ENCODE peak calls at places on chromosomes 5 and 9, in seven cellular contexts. E is KBM-7; I is posterior cingulate gyrus; O is stimulated activated CD4-positive, alpha-beta T cell treated with anti-CD3 and anti-CD28 coated beads, Interleukin-1b, Interleukin-23, amount 100 ng/mL, for 24 hours; H is NCI-H1105; B is IMR-90; U is GM12891. J is an unnamed sample.

GRCh38 chr5:133890308-133890707 is 78.1 kb downstream of the C5orf15 start:
- DNase-seq in E (no peak), I (no peak), O (no peak), H (no peak), B (no peak), U (no peak), J (no peak)

GRCh38 chr5:62948294-62948693 is 369.7 kb downstream of the LRRC70 start:
- DNase-seq in E (no peak), I (no peak), O (no peak), H (no peak), B (no peak), U (no peak), J (no peak)

GRCh38 chr5:179607449-179607931 is 16.0 kb downstream of the HNRNPH1 start:
- DNase-seq in E (no peak), I (peak; percentile 69), O (no peak), H (no peak), B (no peak), U (no peak), J (peak; percentile 64)

GRCh38 chr9:8750639-8751041 is 951.1 kb upstream of the DMAC1 start:
- DNase-seq in E (no peak), I (no peak), O (no peak), H (no peak), B (no peak), U (no peak), J (no peak)

GRCh38 chr9:122370869-122371467 is at the start of gene PTGS1:
- DNase-seq in E (peak; percentile 55), I (no peak), O (no peak), H (no peak), B (peak; percentile 38), U (peak; percentile 60), J (no peak)

GRCh38 chr5:95823738-95824609 is 1.4 kb upstream of the GLRX start:
- DNase-seq in E (peak; percentile 80), I (no peak), O (no peak), H (no peak), B (peak; percentile 97), U (no peak), J (peak; percentile 87)

GRCh38 chr5:18366234-18366633 is 732.0 kb downstream of the TAF11L14 start:
- DNase-seq in E (no peak), I (no peak), O (no peak), H (no peak), B (no peak), U (no peak), J (no peak)

GRCh38 chr5:150510460-150511263 is 2.7 kb downstream of the NDST1 start:
- DNase-seq in E (no peak), I (no peak), O (no peak), H (no peak), B (no peak), U (no peak), J (no peak)

GRCh38 chr9:114606597-114607207 is 4.4 kb upstream of the TMEM268 start:
- DNase-seq in E (no peak), I (no peak), O (no peak), H (no peak), B (peak; percentile 78), U (no peak), J (no peak)

GRCh38 chr5:82551220-82551619 is 273.1 kb upstream of the RPS23 start:
- DNase-seq in E (no peak), I (no peak), O (no peak), H (no peak), B (no peak), U (no peak), J (no peak)

GRCh38 chr5:60826653-60827052 is 17.4 kb downstream of the ELOVL7 start:
- DNase-seq in E (no peak), I (no peak), O (no peak), H (no peak), B (no peak), U (no peak), J (no peak)

GRCh38 chr9:10062629-10063395 is 550.0 kb downstream of the PTPRD start:
- DNase-seq in E (no peak), I (no peak), O (no peak), H (no peak), B (peak; percentile 47), U (no peak), J (no peak)

GRCh38 chr5:3310551-3311340 is 284.9 kb upstream of the IRX1 start:
- DNase-seq in E (no peak), I (peak; percentile 71), O (no peak), H (peak; percentile 76), B (no peak), U (no peak), J (peak; percentile 78)

GRCh38 chr5:113043491-113043931 is 66.9 kb downstream of the DCP2 start:
- DNase-seq in E (no peak), I (peak; percentile 31), O (no peak), H (no peak), B (no peak), U (no peak), J (no peak)

J was measured in suprapubic skin.